ENCODE peak calls at places on chromosome 21, in ten cellular contexts. F is SK-N-SH, Z is lung, D is heart right ventricle, W is cardiac muscle cell, M is dorsolateral prefrontal cortex, J is esophagus squamous epithelium, Q is upper lobe of right lung, T is endothelial cell of umbilical vein, A is DND-41. U is an unnamed sample.
A peak's percentile ranks its signal among the peaks of the same experiment; 100 is the strongest.

GRCh38 chr21:27062441-27062840 is 95.6 kb upstream of the ADAMTS5 start:
- DNase-seq in D (no peak), F (no peak), A (no peak), T (no peak), Q (no peak), M (no peak), J (no peak), W (no peak), Z (no peak), U (no peak)

GRCh38 chr21:42565886-42566523 is 52.4 kb downstream of the SLC37A1 start:
- DNase-seq in J (no peak), Q (peak; percentile 64), W (no peak), F (no peak), T (no peak), M (no peak), D (no peak), Z (no peak), A (no peak), U (no peak)

GRCh38 chr21:34953950-34954349 is 95.2 kb downstream of the RUNX1 start:
- DNase-seq in J (no peak), Q (no peak), W (no peak), Z (no peak), D (no peak), M (no peak), F (no peak), T (no peak), A (no peak), U (no peak)

GRCh38 chr21:44901391-44902074 is 19.2 kb downstream of the ITGB2 start:
- DNase-seq in A (no peak), J (no peak), M (no peak), W (no peak), Q (peak; percentile 57), T (no peak), D (no peak), F (no peak), Z (no peak), U (no peak)

GRCh38 chr21:45135868-45136267 is 61.5 kb downstream of the ADARB1 start:
- DNase-seq in D (no peak), W (no peak), F (no peak), M (no peak), Q (no peak), A (no peak), J (no peak), Z (no peak), T (no peak), U (no peak)

GRCh38 chr21:34728479-34728878 is 59.7 kb downstream of the CLIC6 start:
- DNase-seq in J (no peak), M (no peak), T (no peak), W (no peak), Z (peak; percentile 71), A (no peak), D (no peak), Q (no peak), F (no peak), U (no peak)

GRCh38 chr21:42233067-42233981 is 14.4 kb downstream of the ABCG1 start:
- DNase-seq in A (peak; percentile 57), Q (peak; percentile 85), D (peak; percentile 76), J (no peak), M (no peak), Z (peak; percentile 69), T (peak; percentile 86), W (peak; percentile 68), F (peak; percentile 66), U (peak; percentile 66)

GRCh38 chr21:40845621-40846020 is 1.3 kb downstream of the DSCAM start:
- DNase-seq in A (no peak), T (no peak), D (no peak), W (no peak), J (no peak), M (no peak), Z (no peak), Q (no peak), F (no peak), U (peak; percentile 94)

GRCh38 chr21:39107739-39108138 is 75.5 kb downstream of the PSMG1 start:
- DNase-seq in D (no peak), F (no peak), W (no peak), J (no peak), A (no peak), T (no peak), M (peak; percentile 30), Q (no peak), Z (no peak), U (no peak)

GRCh38 chr21:28731700-28732321 is 260.9 kb downstream of the LTN1 start:
- DNase-seq in F (no peak), A (no peak), J (no peak), D (no peak), M (no peak), W (peak; percentile 5), Q (no peak), T (no peak), Z (no peak), U (no peak)

DNA sequence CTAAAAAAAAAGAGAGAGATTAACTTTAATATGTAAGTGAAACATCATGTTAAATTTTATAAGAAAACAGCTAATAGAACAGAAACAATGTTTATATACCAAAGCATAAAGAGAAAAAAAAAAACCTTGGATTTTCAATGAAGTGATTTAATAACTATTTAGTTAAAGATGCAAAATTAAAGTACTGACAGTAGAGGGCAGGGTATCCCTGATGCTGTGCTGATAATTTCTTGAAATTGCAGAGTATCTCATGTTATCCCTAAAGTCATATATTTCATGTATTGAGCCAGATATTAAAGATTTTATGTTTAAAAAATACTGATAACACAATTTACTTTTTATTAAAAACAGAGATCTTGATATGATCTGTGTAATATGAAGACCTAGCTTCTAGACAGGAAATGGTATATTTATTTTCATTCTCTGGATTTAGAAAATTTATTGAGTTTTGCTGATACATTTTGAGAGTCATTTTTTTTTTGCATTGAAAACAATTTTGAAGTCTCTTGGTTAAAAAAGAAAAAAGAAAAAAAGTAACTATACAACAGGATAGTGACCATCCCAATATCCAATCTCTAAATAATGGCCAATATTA is 273.2 kb downstream of the USP25 start:
- DNase-seq in W (no peak), M (no peak), J (no peak), F (peak; percentile 34), D (no peak), Q (no peak), T (peak; percentile 59), Z (no peak), A (no peak), U (no peak)
- TF ChIP-seq CTCF in W (peak; percentile 45), M (peak; percentile 50), J (peak; percentile 22), F (peak; percentile 55), D (peak; percentile 26), Q (peak; percentile 26), T (peak; percentile 13), Z (no peak), A (peak; percentile 38), U (no peak)

GRCh38 chr21:14866859-14867560 is 197.8 kb downstream of the NRIP1 start:
- DNase-seq in T (no peak), M (no peak), W (no peak), Q (no peak), Z (no peak), A (no peak), D (no peak), F (no peak), J (no peak), U (peak; percentile 84)

GRCh38 chr21:14874379-14874778 is 190.4 kb downstream of the NRIP1 start:
- DNase-seq in D (no peak), W (no peak), M (no peak), Z (no peak), A (no peak), F (no peak), T (no peak), Q (no peak), J (no peak), U (no peak)

GRCh38 chr21:14871861-14872260 is 192.9 kb downstream of the NRIP1 start:
- DNase-seq in J (no peak), T (no peak), D (no peak), M (no peak), Q (no peak), F (no peak), Z (no peak), W (no peak), A (no peak), U (no peak)

GRCh38 chr21:14869984-14870840 is 194.6 kb downstream of the NRIP1 start:
- DNase-seq in Q (no peak), D (no peak), J (no peak), M (no peak), A (no peak), F (no peak), Z (no peak), W (no peak), T (no peak), U (peak; percentile 20)

GRCh38 chr21:14870841-14871126 is 194.0 kb downstream of the NRIP1 start:
- DNase-seq in W (no peak), F (no peak), D (no peak), Q (no peak), J (no peak), M (no peak), T (no peak), A (no peak), Z (no peak), U (no peak)
- H3K4me3 ChIP-seq in W (no peak overlapping the region), F (no peak overlapping the region), D (no peak overlapping the region), Q (no peak overlapping the region), J (no peak overlapping the region), M (no peak overlapping the region), T (no peak overlapping the region), A (no peak overlapping the region), Z (no peak overlapping the region), U (no peak overlapping the region)

DNA sequence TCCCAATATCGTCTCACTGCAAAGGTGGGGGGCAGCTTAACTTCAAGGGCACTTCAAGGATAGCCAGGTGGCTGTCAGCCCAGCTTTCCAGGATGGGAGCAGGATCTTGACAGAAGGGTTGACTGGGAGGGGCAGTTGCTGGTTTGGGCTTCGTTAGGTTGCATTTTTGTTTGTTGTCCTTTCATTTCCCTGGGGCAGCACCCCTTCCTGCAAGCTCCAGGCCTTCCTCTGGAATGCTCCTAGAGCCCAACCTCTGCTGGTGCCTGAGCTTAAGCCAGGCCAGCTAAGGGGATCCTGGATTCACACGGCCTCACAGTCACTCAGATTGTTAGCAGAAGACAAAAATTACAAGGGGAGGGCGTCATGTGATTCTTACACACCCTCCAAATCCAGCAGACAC is 4.1 kb upstream of the OLIG2 start:
- DNase-seq in M (no peak), J (no peak), W (no peak), D (no peak), F (no peak), A (no peak), T (no peak), Z (no peak), Q (no peak), U (no peak)
- H3K27me3 ChIP-seq in M (peaks cover 89% of the 10 kb centered on the region), J (peaks cover 100% of the 10 kb centered on the region), W (peaks cover 100% of the 10 kb centered on the region), D (peaks cover 100% of the 10 kb centered on the region), F (peaks cover 95% of the 10 kb centered on the region), A (peaks cover 43% of the 10 kb centered on the region), T (peaks cover 85% of the 10 kb centered on the region), Z (peaks cover 43% of the 10 kb centered on the region), Q (peaks cover 92% of the 10 kb centered on the region), U (peaks cover 72% of the 10 kb centered on the region)

DNA sequence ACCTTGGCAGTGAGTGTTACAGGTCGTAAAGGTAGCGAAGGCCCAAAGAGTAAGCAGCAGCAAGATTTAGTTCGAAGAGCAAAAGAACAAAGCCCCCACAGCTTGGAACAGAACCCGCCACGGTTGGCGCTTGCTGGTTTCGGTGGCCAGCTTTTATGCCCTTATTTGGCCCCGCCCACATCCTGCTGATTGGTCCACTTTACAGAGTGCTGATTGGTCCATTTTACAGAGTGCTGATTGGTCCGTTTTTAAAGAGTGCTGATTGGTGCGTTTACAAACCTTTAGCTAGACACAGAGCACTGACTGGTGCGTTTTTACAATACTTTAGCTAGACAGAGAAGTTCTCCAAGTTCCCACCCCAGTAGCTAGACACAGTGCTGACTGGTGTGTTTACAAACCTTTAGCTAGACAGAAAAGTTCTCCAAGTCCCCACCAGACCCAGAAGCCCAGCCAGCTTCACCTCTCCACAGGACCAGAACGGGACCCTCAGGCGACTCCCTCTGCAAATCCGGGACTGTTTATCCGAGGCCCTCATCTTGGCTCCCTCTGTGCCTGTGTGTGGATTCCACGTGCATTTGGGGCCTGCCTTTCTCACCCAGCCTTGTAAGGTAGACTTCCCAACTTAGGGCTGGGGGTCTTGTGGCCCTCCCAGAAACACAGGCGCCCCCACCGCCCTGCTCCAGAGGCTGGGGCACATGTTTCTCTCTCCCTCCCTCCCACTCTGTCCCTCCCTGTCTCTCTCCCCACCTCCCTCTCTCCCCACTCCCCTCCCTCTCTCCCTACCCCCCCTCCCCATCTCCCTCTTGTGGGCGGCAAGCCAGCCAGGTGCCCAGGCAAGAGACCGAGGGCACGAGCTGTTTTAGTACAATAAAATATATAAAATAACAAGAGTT is 12.6 kb downstream of the FTCD start:
- DNase-seq in T (no peak), D (peak; percentile 11), Q (no peak), W (no peak), M (no peak), F (no peak), A (peak; percentile 29), J (no peak), Z (no peak), U (no peak)
- TF ChIP-seq CTCF in T (no peak), D (no peak), Q (no peak), W (no peak), M (no peak), F (no peak), A (no peak), J (no peak), Z (no peak), U (no peak)

U was measured in bronchial epithelial cell.